ENCODE peak calls at places on chromosomes 2 and 18, in seven cellular contexts. J is astrocyte of the spinal cord, R is left ventricle myocardium inferior, T is GM23248, V is bronchial epithelial cell, M is AG10803, Z is brain microvascular endothelial cell. H is an unnamed sample.

GRCh38 chr18:7676253-7676873 is 109.2 kb downstream of the PTPRM start:
- DNase-seq in R (no peak), Z (no peak), V (no peak), J (no peak), M (no peak), T (no peak), H (no peak)

GRCh38 chr2:217688494-217688893 is 314.3 kb downstream of the TNS1 start:
- DNase-seq in V (no peak), T (no peak), Z (no peak), R (no peak), M (no peak), J (peak; percentile 21), H (no peak)

GRCh38 chr2:24973812-24974211 is 2.1 kb upstream of the DNAJC27 start:
- DNase-seq in Z (no peak), J (no peak), T (no peak), M (no peak), V (no peak), R (no peak), H (no peak)

GRCh38 chr2:104854507-104855173 is 725 bp downstream of the POU3F3 start:
- DNase-seq in J (peak; percentile 51), M (no peak), Z (no peak), V (no peak), R (no peak), T (peak; percentile 12), H (no peak)

GRCh38 chr18:72727038-72727690 is 140.6 kb downstream of the NETO1 start:
- DNase-seq in Z (no peak), T (no peak), J (peak; percentile 8), R (no peak), M (no peak), V (peak; percentile 60), H (no peak)

GRCh38 chr2:219112070-219112421 is 48.6 kb downstream of the NHEJ1 start:
- DNase-seq in R (no peak), J (no peak), M (no peak), Z (no peak), T (no peak), V (no peak), H (no peak)

GRCh38 chr2:79723830-79724229 is 211.0 kb downstream of the CTNNA2 start:
- DNase-seq in M (peak; percentile 99), T (peak; percentile 90), Z (peak; percentile 76), J (peak; percentile 98), R (no peak), V (peak; percentile 60), H (peak; percentile 83)

GRCh38 chr2:33946198-33946597 is 347.1 kb upstream of the FAM98A start:
- DNase-seq in Z (no peak), T (no peak), R (no peak), M (no peak), V (no peak), J (no peak), H (no peak)

GRCh38 chr2:24955232-24955631 is 16.5 kb downstream of the DNAJC27 start:
- DNase-seq in M (no peak), V (no peak), J (no peak), Z (no peak), T (no peak), R (no peak), H (no peak)

GRCh38 chr2:149399934-149400615 is 69.7 kb downstream of the LYPD6 start:
- DNase-seq in T (no peak), M (no peak), J (no peak), R (no peak), Z (no peak), V (no peak), H (no peak)

GRCh38 chr2:108911401-108911800 is 77.6 kb downstream of the EDAR start:
- DNase-seq in R (no peak), M (no peak), V (no peak), Z (no peak), J (no peak), T (no peak), H (no peak)

GRCh38 chr2:196808281-196808680 is 874 bp downstream of the C2orf66 start:
- DNase-seq in R (no peak), M (no peak), J (no peak), T (peak; percentile 8), Z (no peak), V (no peak), H (no peak)

GRCh38 chr2:188369365-188369764 is 77.7 kb downstream of the GULP1 start:
- DNase-seq in V (peak; percentile 49), M (peak; percentile 59), T (peak; percentile 72), R (no peak), J (peak; percentile 61), Z (peak; percentile 65), H (peak; percentile 14)

GRCh38 chr18:45111507-45111858 is 430.8 kb downstream of the SETBP1 start:
- DNase-seq in R (no peak), J (no peak), V (no peak), M (no peak), T (no peak), Z (no peak), H (no peak)

GRCh38 chr18:42298744-42299685 is 344.0 kb downstream of the PIK3C3 start:
- DNase-seq in T (peak; percentile 82), M (peak; percentile 73), J (peak; percentile 84), V (peak; percentile 53), R (peak; percentile 68), Z (peak; percentile 84), H (peak; percentile 43)

GRCh38 chr2:8542381-8543064 is 139.3 kb upstream of the ID2 start:
- DNase-seq in T (no peak), Z (no peak), V (no peak), J (no peak), M (no peak), R (peak; percentile 3), H (no peak)

GRCh38 chr2:101113441-101114267 is 37.5 kb downstream of the TBC1D8 start:
- DNase-seq in Z (peak; percentile 64), M (peak; percentile 93), J (peak; percentile 75), V (peak; percentile 98), R (no peak), T (peak; percentile 93), H (peak; percentile 69)

GRCh38 chr2:101112772-101113157 is 38.4 kb downstream of the TBC1D8 start:
- DNase-seq in M (no peak), J (no peak), R (no peak), T (no peak), Z (no peak), V (peak; percentile 33), H (no peak)

GRCh38 chr2:101114268-101114783 is 36.9 kb downstream of the TBC1D8 start:
- DNase-seq in T (no peak), Z (no peak), R (no peak), M (no peak), J (no peak), V (no peak), H (no peak)

GRCh38 chr2:101111262-101111838 is 39.8 kb downstream of the TBC1D8 start:
- DNase-seq in Z (no peak), M (no peak), R (no peak), T (no peak), V (peak; percentile 42), J (no peak), H (no peak)

DNA sequence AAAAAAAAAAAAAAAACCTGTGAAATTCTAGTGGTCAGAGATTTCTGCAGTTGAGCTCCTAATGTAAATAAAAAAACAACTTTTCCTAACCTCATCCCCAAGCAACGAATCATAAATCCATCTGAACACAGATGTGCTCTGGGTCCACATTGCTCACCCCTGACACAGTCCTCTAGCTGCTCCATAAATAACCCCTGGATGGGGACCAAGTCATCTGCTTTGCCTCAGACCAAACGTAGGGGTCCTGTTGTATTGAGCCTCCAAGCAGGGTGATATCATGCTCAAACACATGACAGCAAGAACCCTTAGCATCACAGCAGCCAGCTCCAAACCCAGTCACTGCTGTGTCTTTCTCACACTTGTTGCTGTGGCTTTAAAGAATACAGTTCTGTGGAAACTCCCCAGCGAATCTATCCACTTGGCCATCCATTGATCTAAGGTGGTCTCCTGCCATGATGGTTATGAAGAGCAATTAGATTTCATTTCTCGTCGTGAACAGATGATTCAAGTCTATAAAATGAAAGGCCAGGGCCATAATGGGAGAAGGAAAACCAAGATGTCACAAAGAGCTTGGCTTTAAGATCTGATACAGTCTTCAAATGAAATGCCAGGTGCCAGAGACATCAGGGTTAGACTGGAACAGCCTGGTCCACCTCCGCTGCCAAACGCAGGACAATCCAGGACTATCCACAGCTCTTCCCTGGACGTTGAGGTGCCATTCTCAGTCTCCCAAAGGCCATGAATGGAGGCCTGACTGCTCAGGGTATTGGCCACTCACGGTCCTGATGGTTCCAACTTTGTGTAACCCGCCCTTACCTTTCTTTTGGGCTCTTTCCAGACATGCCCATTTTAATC is 39.0 kb downstream of the TBC1D8 start:
- DNase-seq in J (peak; percentile 71), V (no peak), T (peak; percentile 50), M (peak; percentile 92), Z (peak; percentile 29), R (peak; percentile 45), H (peak; percentile 77)
- H3K4me3 ChIP-seq in J (no peak overlapping the region), V (no peak overlapping the region), T (no peak overlapping the region), M (no peak overlapping the region), Z (no peak overlapping the region), R (peak overlapping the region; percentile 5), H (no peak overlapping the region)

GRCh38 chr18:63356272-63356896 is 10.6 kb downstream of the KDSR start:
- DNase-seq in V (peak; percentile 55), R (no peak), J (no peak), Z (no peak), T (no peak), M (no peak), H (no peak)
- H3K4me3 ChIP-seq in V (no peak overlapping the region), R (no peak overlapping the region), J (no peak overlapping the region), Z (no peak overlapping the region), T (no peak overlapping the region), M (no peak overlapping the region), H (no peak overlapping the region)

DNA sequence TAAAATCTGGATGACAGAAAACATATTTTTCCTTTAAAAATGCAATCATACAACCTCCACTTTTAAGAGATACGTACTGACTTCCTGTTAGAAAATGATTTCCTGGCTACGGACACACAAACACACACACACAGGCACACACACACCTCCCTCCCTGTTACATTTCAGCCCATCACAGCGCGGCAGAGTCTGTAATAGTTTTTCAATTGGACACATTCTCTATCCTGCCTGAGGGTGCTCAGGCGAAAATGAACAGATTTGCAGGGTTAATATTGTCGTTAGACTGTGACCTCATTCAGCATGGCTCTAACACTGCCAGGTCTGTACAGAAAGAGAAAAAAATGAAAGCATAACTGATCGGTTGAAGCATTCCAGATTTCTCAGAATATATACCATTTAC is 45.0 kb downstream of the KCTD1 start:
- DNase-seq in V (no peak), J (no peak), M (no peak), Z (no peak), R (no peak), T (no peak), H (no peak)
- H3K4me3 ChIP-seq in V (no peak overlapping the region), J (no peak overlapping the region), M (no peak overlapping the region), Z (no peak overlapping the region), R (no peak overlapping the region), T (no peak overlapping the region), H (no peak overlapping the region)

GRCh38 chr2:66571873-66572272 is 136.9 kb downstream of the MEIS1 start:
- DNase-seq in V (no peak), R (no peak), M (peak; percentile 31), Z (no peak), T (peak; percentile 29), J (no peak), H (no peak)

GRCh38 chr2:66570471-66570870 is 135.5 kb downstream of the MEIS1 start:
- DNase-seq in V (no peak), R (no peak), Z (no peak), M (no peak), J (no peak), T (no peak), H (no peak)

GRCh38 chr2:66568650-66569300 is 133.8 kb downstream of the MEIS1 start:
- DNase-seq in J (no peak), R (no peak), V (no peak), Z (no peak), M (no peak), T (no peak), H (no peak)

GRCh38 chr2:66569321-66569851 is 134.5 kb downstream of the MEIS1 start:
- DNase-seq in T (peak; percentile 47), V (no peak), R (no peak), M (peak; percentile 78), J (peak; percentile 69), Z (no peak), H (no peak)

GRCh38 chr2:66569974-66570373 is 135.0 kb downstream of the MEIS1 start:
- DNase-seq in V (no peak), J (no peak), M (peak; percentile 11), T (peak; percentile 35), R (no peak), Z (no peak), H (no peak)
- H3K4me3 ChIP-seq in V (no peak overlapping the region), J (no peak overlapping the region), M (no peak overlapping the region), T (no peak overlapping the region), R (no peak overlapping the region), Z (no peak overlapping the region), H (no peak overlapping the region)

H was measured in MG63.